ENCODE peak calls at places on chromosomes 5 and 9, in nine cellular contexts. One of them, this sample, is unnamed.
A peak's percentile ranks its signal among the peaks of the same experiment; 100 is the strongest.

GRCh38 chr5:59810041-59810440 is 83.5 kb downstream of the PDE4D start:
- DNase-seq in GM23338: peak; percentile 71
- DNase-seq in neural progenitor cell: peak; percentile 72
- DNase-seq in PC-3: peak; percentile 55
- DNase-seq in OCI-LY7: peak; percentile 68
- DNase-seq in MM.1S: peak; percentile 70
- DNase-seq in hepatocyte: peak; percentile 83
- DNase-seq in HCT116: peak; percentile 56
- DNase-seq in SK-N-SH: peak; percentile 59
- DNase-seq in this sample: peak; percentile 77

GRCh38 chr5:79074641-79075040 is 5.1 kb downstream of the BHMT2 start:
- DNase-seq in GM23338: no peak
- DNase-seq in neural progenitor cell: no peak
- DNase-seq in PC-3: peak; percentile 64
- DNase-seq in OCI-LY7: no peak
- DNase-seq in MM.1S: no peak
- DNase-seq in hepatocyte: no peak
- DNase-seq in HCT116: no peak
- DNase-seq in SK-N-SH: no peak
- DNase-seq in this sample: peak; percentile 72

GRCh38 chr5:2904956-2905355 is 153.5 kb upstream of the IRX2 start:
- DNase-seq in GM23338: no peak
- DNase-seq in neural progenitor cell: no peak
- DNase-seq in PC-3: no peak
- DNase-seq in OCI-LY7: no peak
- DNase-seq in MM.1S: no peak
- DNase-seq in hepatocyte: no peak
- DNase-seq in HCT116: no peak
- DNase-seq in SK-N-SH: no peak
- DNase-seq in this sample: no peak

GRCh38 chr9:127233582-127234350 is 30.8 kb upstream of the GARNL3 start:
- DNase-seq in GM23338: no peak
- DNase-seq in neural progenitor cell: no peak
- DNase-seq in PC-3: no peak
- DNase-seq in OCI-LY7: no peak
- DNase-seq in MM.1S: no peak
- DNase-seq in hepatocyte: no peak
- DNase-seq in HCT116: no peak
- DNase-seq in SK-N-SH: no peak
- DNase-seq in this sample: peak; percentile 21

GRCh38 chr9:126327016-126327749 is 554 bp downstream of the MVB12B start:
- DNase-seq in GM23338: peak; percentile 50
- DNase-seq in neural progenitor cell: peak; percentile 34
- DNase-seq in PC-3: no peak
- DNase-seq in OCI-LY7: peak; percentile 5
- DNase-seq in MM.1S: peak; percentile 15
- DNase-seq in hepatocyte: no peak
- DNase-seq in HCT116: no peak
- DNase-seq in SK-N-SH: peak; percentile 86
- DNase-seq in this sample: peak; percentile 23

GRCh38 chr9:108297025-108297424 is 558.8 kb downstream of the ACTL7B start:
- DNase-seq in GM23338: no peak
- DNase-seq in neural progenitor cell: no peak
- DNase-seq in PC-3: no peak
- DNase-seq in OCI-LY7: no peak
- DNase-seq in MM.1S: no peak
- DNase-seq in hepatocyte: no peak
- DNase-seq in HCT116: no peak
- DNase-seq in SK-N-SH: no peak
- DNase-seq in this sample: peak; percentile 92

GRCh38 chr5:1052641-1053390 is 44.2 kb downstream of the NKD2 start:
- DNase-seq in GM23338: peak; percentile 1
- DNase-seq in neural progenitor cell: no peak
- DNase-seq in PC-3: no peak
- DNase-seq in OCI-LY7: peak; percentile 30
- DNase-seq in MM.1S: no peak
- DNase-seq in hepatocyte: no peak
- DNase-seq in HCT116: no peak
- DNase-seq in SK-N-SH: peak; percentile 44
- DNase-seq in this sample: no peak

GRCh38 chr5:150642567-150642927 is 2.1 kb downstream of the SYNPO start:
- DNase-seq in GM23338: no peak
- DNase-seq in neural progenitor cell: peak; percentile 12
- DNase-seq in PC-3: peak; percentile 94
- DNase-seq in OCI-LY7: no peak
- DNase-seq in MM.1S: no peak
- DNase-seq in hepatocyte: peak; percentile 82
- DNase-seq in HCT116: peak; percentile 38
- DNase-seq in SK-N-SH: no peak
- DNase-seq in this sample: peak; percentile 96

GRCh38 chr5:31149072-31149471 is 44.4 kb upstream of the CDH6 start:
- DNase-seq in GM23338: peak; percentile 9
- DNase-seq in neural progenitor cell: no peak
- DNase-seq in PC-3: no peak
- DNase-seq in OCI-LY7: no peak
- DNase-seq in MM.1S: no peak
- DNase-seq in hepatocyte: no peak
- DNase-seq in HCT116: no peak
- DNase-seq in SK-N-SH: no peak
- DNase-seq in this sample: peak; percentile 10

GRCh38 chr5:157068785-157069184 is 9.9 kb upstream of the HAVCR1 start:
- DNase-seq in GM23338: no peak
- DNase-seq in neural progenitor cell: no peak
- DNase-seq in PC-3: no peak
- DNase-seq in OCI-LY7: no peak
- DNase-seq in MM.1S: no peak
- DNase-seq in hepatocyte: no peak
- DNase-seq in HCT116: no peak
- DNase-seq in SK-N-SH: no peak
- DNase-seq in this sample: no peak

GRCh38 chr9:33447404-33448158 is at the start of gene AQP3:
- DNase-seq in GM23338: peak; percentile 89
- DNase-seq in neural progenitor cell: peak; percentile 87
- DNase-seq in PC-3: peak; percentile 37
- DNase-seq in OCI-LY7: peak; percentile 73
- DNase-seq in MM.1S: peak; percentile 83
- DNase-seq in hepatocyte: peak; percentile 86
- DNase-seq in HCT116: no peak
- DNase-seq in SK-N-SH: peak; percentile 88
- DNase-seq in this sample: peak; percentile 73

GRCh38 chr5:20129491-20129890 is 141.5 kb upstream of the CDH18 start:
- DNase-seq in GM23338: no peak
- DNase-seq in neural progenitor cell: no peak
- DNase-seq in PC-3: no peak
- DNase-seq in OCI-LY7: no peak
- DNase-seq in MM.1S: no peak
- DNase-seq in hepatocyte: peak; percentile 32
- DNase-seq in HCT116: no peak
- DNase-seq in SK-N-SH: no peak
- DNase-seq in this sample: no peak

GRCh38 chr9:14766299-14766698 is 43.8 kb upstream of the CER1 start:
- DNase-seq in GM23338: no peak
- DNase-seq in neural progenitor cell: no peak
- DNase-seq in PC-3: no peak
- DNase-seq in OCI-LY7: no peak
- DNase-seq in MM.1S: no peak
- DNase-seq in hepatocyte: no peak
- DNase-seq in HCT116: no peak
- DNase-seq in SK-N-SH: no peak
- DNase-seq in this sample: no peak

DNA sequence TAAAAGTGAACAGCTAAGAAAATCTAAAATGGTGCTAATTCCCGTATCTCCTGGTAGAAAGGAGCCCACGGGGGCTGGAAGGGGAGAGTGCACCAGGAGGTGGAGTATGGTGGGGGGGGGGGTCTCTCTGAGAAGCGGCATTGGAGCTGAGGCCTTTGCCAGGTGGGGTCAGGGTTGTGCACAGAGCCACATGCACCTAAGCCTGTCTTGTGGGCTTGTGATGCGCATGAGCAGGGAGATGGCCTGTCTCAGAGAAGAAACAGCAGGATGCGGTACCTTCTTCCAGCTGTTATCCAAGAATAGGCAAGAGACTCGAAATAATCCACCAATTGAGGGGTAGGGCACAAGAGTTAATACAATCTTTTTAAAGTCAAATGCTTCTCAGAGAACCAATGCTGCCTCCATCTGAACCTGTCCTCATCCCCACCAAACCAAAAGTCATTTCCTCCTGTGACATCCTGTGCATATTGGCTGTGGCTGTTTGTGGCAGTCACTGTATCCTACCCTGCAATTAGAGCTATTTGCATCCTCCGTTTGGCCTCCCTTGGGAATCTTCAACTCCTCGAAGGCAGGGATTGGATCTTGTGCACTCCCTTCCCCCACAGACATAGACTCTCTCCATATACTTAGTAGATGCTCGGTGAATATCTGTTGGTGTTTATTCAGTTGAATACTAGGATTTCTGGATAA is 45.4 kb downstream of the FGF1 start:
- DNase-seq in GM23338: peak; percentile 16
- DNase-seq in neural progenitor cell: no peak
- DNase-seq in PC-3: no peak
- DNase-seq in OCI-LY7: no peak
- DNase-seq in MM.1S: no peak
- DNase-seq in hepatocyte: no peak
- DNase-seq in HCT116: no peak
- DNase-seq in SK-N-SH: no peak
- DNase-seq in this sample: no peak
- TF ChIP-seq EZH2phosphoT487 in GM23338: no peak
- TF ChIP-seq EZH2phosphoT487 in neural progenitor cell: no peak
- TF ChIP-seq EZH2phosphoT487 in PC-3: no peak
- TF ChIP-seq EZH2phosphoT487 in OCI-LY7: no peak
- TF ChIP-seq EZH2phosphoT487 in MM.1S: no peak
- TF ChIP-seq EZH2phosphoT487 in hepatocyte: no peak
- TF ChIP-seq EZH2phosphoT487 in HCT116: no peak
- TF ChIP-seq EZH2phosphoT487 in SK-N-SH: no peak
- TF ChIP-seq EZH2phosphoT487 in this sample: no peak

DNA sequence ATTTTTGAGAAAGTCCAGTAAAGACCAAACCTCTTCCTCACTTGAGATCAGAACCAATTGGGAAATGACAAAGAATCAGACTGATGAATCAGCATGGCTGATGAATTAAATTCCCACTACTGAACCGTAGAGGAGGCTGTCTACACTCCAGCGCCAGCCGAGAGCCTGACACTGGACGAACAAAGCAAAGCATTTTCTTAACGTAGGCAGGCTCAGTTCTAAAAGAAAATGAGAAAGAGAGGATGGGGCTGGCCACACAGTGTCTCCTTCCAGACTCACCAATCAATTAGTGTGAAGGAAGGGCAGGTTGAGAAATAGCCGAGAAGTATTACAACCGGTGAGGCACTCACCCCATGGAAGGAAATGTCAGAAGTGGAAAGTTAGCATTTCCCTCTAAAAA is 49.4 kb downstream of the ITGA1 start:
- DNase-seq in GM23338: peak; percentile 3
- DNase-seq in neural progenitor cell: peak; percentile 42
- DNase-seq in PC-3: no peak
- DNase-seq in OCI-LY7: no peak
- DNase-seq in MM.1S: no peak
- DNase-seq in hepatocyte: no peak
- DNase-seq in HCT116: no peak
- DNase-seq in SK-N-SH: no peak
- DNase-seq in this sample: peak; percentile 19
- H3K27ac ChIP-seq in GM23338: no peak overlapping the region
- H3K27ac ChIP-seq in neural progenitor cell: no peak overlapping the region
- H3K27ac ChIP-seq in PC-3: no peak overlapping the region
- H3K27ac ChIP-seq in OCI-LY7: no peak overlapping the region
- H3K27ac ChIP-seq in MM.1S: no peak overlapping the region
- H3K27ac ChIP-seq in hepatocyte: no peak overlapping the region
- H3K27ac ChIP-seq in HCT116: no peak overlapping the region
- H3K27ac ChIP-seq in SK-N-SH: no peak overlapping the region
- H3K27ac ChIP-seq in this sample: peak overlapping the region; percentile 48

DNA sequence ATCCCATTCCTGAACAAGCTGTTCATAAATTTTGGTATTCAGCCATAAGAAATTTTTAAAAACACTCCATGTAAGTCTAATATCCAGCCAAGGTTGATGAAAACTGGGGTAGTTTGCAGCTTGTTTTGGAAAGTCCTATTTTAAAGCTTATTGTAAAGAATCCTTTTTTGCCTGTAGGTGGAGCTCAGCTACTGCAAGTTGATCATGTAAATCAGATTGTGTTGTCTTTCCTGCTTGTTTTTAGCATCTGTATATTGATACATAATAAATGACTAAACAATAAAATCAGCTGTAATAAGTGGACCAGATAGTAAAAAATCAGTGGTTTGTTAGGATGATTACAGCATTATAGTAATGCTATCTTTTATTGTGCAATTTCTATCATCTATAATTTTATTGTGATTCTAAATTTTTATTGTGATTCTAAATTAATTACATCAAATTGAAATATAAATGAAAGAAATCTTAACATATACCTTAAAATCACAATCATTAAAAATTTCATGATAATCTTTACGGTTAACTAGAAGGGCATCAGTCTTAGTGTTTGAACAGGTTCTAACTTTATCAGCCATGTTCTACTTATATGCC is 42.4 kb downstream of the CWC27 start:
- DNase-seq in GM23338: peak; percentile 68
- DNase-seq in neural progenitor cell: peak; percentile 60
- DNase-seq in PC-3: peak; percentile 48
- DNase-seq in OCI-LY7: peak; percentile 65
- DNase-seq in MM.1S: peak; percentile 59
- DNase-seq in hepatocyte: peak; percentile 56
- DNase-seq in HCT116: peak; percentile 37
- DNase-seq in SK-N-SH: peak; percentile 9
- DNase-seq in this sample: peak; percentile 77
- TF ChIP-seq EZH2phosphoT487 in GM23338: no peak
- TF ChIP-seq EZH2phosphoT487 in neural progenitor cell: no peak
- TF ChIP-seq EZH2phosphoT487 in PC-3: no peak
- TF ChIP-seq EZH2phosphoT487 in OCI-LY7: no peak
- TF ChIP-seq EZH2phosphoT487 in MM.1S: no peak
- TF ChIP-seq EZH2phosphoT487 in hepatocyte: no peak
- TF ChIP-seq EZH2phosphoT487 in HCT116: no peak
- TF ChIP-seq EZH2phosphoT487 in SK-N-SH: no peak
- TF ChIP-seq EZH2phosphoT487 in this sample: no peak

DNA sequence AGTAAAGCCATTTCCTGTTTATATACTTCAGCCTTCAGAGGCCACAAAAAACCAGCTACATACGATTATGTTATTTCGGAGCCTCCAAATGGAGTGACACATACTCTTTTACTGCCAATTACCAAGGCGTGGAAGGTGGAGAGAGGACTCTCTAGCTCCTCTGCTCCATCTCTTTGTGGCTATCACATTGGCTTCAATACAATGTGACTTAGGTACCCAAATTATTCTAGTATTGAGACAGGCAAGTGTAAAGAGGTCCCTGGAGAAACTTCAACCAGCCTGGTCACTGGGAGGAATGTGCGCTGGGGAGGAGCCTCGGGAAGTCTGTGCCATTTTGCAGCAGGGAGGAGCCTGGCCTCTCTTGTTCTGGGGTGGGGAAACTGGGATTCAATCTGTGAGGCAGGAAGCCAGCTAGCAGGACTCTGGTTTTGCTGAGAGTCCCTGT is 85.8 kb upstream of the TAS2R1 start:
- DNase-seq in GM23338: peak; percentile 9
- DNase-seq in neural progenitor cell: no peak
- DNase-seq in PC-3: peak; percentile 35
- DNase-seq in OCI-LY7: no peak
- DNase-seq in MM.1S: no peak
- DNase-seq in hepatocyte: no peak
- DNase-seq in HCT116: no peak
- DNase-seq in SK-N-SH: no peak
- DNase-seq in this sample: peak; percentile 75
- H3K27ac ChIP-seq in GM23338: no peak overlapping the region
- H3K27ac ChIP-seq in neural progenitor cell: no peak overlapping the region
- H3K27ac ChIP-seq in PC-3: no peak overlapping the region
- H3K27ac ChIP-seq in OCI-LY7: no peak overlapping the region
- H3K27ac ChIP-seq in MM.1S: no peak overlapping the region
- H3K27ac ChIP-seq in hepatocyte: no peak overlapping the region
- H3K27ac ChIP-seq in HCT116: no peak overlapping the region
- H3K27ac ChIP-seq in SK-N-SH: no peak overlapping the region
- H3K27ac ChIP-seq in this sample: peak overlapping the region; percentile 74